ENCODE peak calls at places on chromosomes 13 and 19, in seven cellular contexts. One of them, this sample, is unnamed. For H3K4me1 and H3K9me3, the result is how much of the 10 kb centered on the place peaks cover.

GRCh38 chr19:15633122-15633521 is 7.6 kb upstream of the CYP4F3 start:
- DNase-seq in cardiac muscle cell: no peak
- DNase-seq in naive thymus-derived CD4-positive, alpha-beta T cell: no peak
- DNase-seq in tibial nerve: no peak
- DNase-seq in colonic mucosa: no peak
- DNase-seq in PC-3: no peak
- DNase-seq in CD4-positive, alpha-beta memory T cell: no peak
- DNase-seq in this sample: no peak

GRCh38 chr13:91368676-91369425 is 21.4 kb downstream of the MIR17HG start:
- DNase-seq in CD4-positive, alpha-beta memory T cell: no peak
- DNase-seq in colonic mucosa: no peak
- DNase-seq in PC-3: no peak
- DNase-seq in tibial nerve: no peak
- DNase-seq in cardiac muscle cell: peak
- DNase-seq in naive thymus-derived CD4-positive, alpha-beta T cell: no peak
- DNase-seq in this sample: no peak

GRCh38 chr13:44541601-44542000 is 34.5 kb downstream of the TSC22D1 start:
- DNase-seq in CD4-positive, alpha-beta memory T cell: no peak
- DNase-seq in tibial nerve: no peak
- DNase-seq in colonic mucosa: no peak
- DNase-seq in PC-3: no peak
- DNase-seq in cardiac muscle cell: no peak
- DNase-seq in naive thymus-derived CD4-positive, alpha-beta T cell: no peak
- DNase-seq in this sample: no peak

GRCh38 chr19:40184273-40184672 is 7.0 kb upstream of the MAP3K10 start:
- DNase-seq in PC-3: no peak
- DNase-seq in CD4-positive, alpha-beta memory T cell: no peak
- DNase-seq in naive thymus-derived CD4-positive, alpha-beta T cell: no peak
- DNase-seq in tibial nerve: no peak
- DNase-seq in colonic mucosa: no peak
- DNase-seq in cardiac muscle cell: no peak
- DNase-seq in this sample: no peak

GRCh38 chr13:72386138-72386684 is 341.2 kb downstream of the MZT1 start:
- DNase-seq in CD4-positive, alpha-beta memory T cell: no peak
- DNase-seq in colonic mucosa: no peak
- DNase-seq in PC-3: no peak
- DNase-seq in cardiac muscle cell: no peak
- DNase-seq in tibial nerve: no peak
- DNase-seq in naive thymus-derived CD4-positive, alpha-beta T cell: no peak
- DNase-seq in this sample: no peak

GRCh38 chr19:3852177-3852511 is 16.7 kb downstream of the ZFR2 start:
- DNase-seq in tibial nerve: no peak
- DNase-seq in cardiac muscle cell: no peak
- DNase-seq in naive thymus-derived CD4-positive, alpha-beta T cell: no peak
- DNase-seq in PC-3: no peak
- DNase-seq in CD4-positive, alpha-beta memory T cell: no peak
- DNase-seq in colonic mucosa: no peak
- DNase-seq in this sample: no peak

GRCh38 chr19:8988204-8988603 is 22.0 kb downstream of the MUC16 start:
- DNase-seq in cardiac muscle cell: no peak
- DNase-seq in naive thymus-derived CD4-positive, alpha-beta T cell: no peak
- DNase-seq in tibial nerve: no peak
- DNase-seq in PC-3: peak
- DNase-seq in colonic mucosa: no peak
- DNase-seq in CD4-positive, alpha-beta memory T cell: peak
- DNase-seq in this sample: peak

GRCh38 chr19:16496613-16496983 is 404 bp downstream of the C19orf44 start:
- DNase-seq in colonic mucosa: peak
- DNase-seq in naive thymus-derived CD4-positive, alpha-beta T cell: no peak
- DNase-seq in tibial nerve: no peak
- DNase-seq in cardiac muscle cell: peak
- DNase-seq in PC-3: peak
- DNase-seq in CD4-positive, alpha-beta memory T cell: no peak
- DNase-seq in this sample: no peak

GRCh38 chr13:46179576-46180368 is 2.2 kb downstream of the LCP1 start:
- DNase-seq in tibial nerve: peak
- DNase-seq in CD4-positive, alpha-beta memory T cell: peak
- DNase-seq in naive thymus-derived CD4-positive, alpha-beta T cell: peak
- DNase-seq in cardiac muscle cell: no peak
- DNase-seq in PC-3: no peak
- DNase-seq in colonic mucosa: peak
- DNase-seq in this sample: peak

GRCh38 chr13:26558912-26559485 is 1.5 kb downstream of the WASF3 start:
- DNase-seq in CD4-positive, alpha-beta memory T cell: no peak
- DNase-seq in colonic mucosa: no peak
- DNase-seq in PC-3: no peak
- DNase-seq in tibial nerve: no peak
- DNase-seq in naive thymus-derived CD4-positive, alpha-beta T cell: no peak
- DNase-seq in cardiac muscle cell: peak
- DNase-seq in this sample: no peak

GRCh38 chr13:26555413-26555812 is 2.1 kb upstream of the WASF3 start:
- DNase-seq in naive thymus-derived CD4-positive, alpha-beta T cell: no peak
- DNase-seq in PC-3: no peak
- DNase-seq in cardiac muscle cell: no peak
- DNase-seq in tibial nerve: no peak
- DNase-seq in colonic mucosa: no peak
- DNase-seq in CD4-positive, alpha-beta memory T cell: no peak
- DNase-seq in this sample: no peak

GRCh38 chr13:26557393-26558073 is at the start of gene WASF3:
- DNase-seq in tibial nerve: peak
- DNase-seq in cardiac muscle cell: peak
- DNase-seq in CD4-positive, alpha-beta memory T cell: no peak
- DNase-seq in colonic mucosa: peak
- DNase-seq in naive thymus-derived CD4-positive, alpha-beta T cell: peak
- DNase-seq in PC-3: peak
- DNase-seq in this sample: no peak

GRCh38 chr13:26558074-26558805 is 757 bp downstream of the WASF3 start:
- DNase-seq in CD4-positive, alpha-beta memory T cell: no peak
- DNase-seq in PC-3: no peak
- DNase-seq in colonic mucosa: peak
- DNase-seq in cardiac muscle cell: peak
- DNase-seq in tibial nerve: no peak
- DNase-seq in naive thymus-derived CD4-positive, alpha-beta T cell: no peak
- DNase-seq in this sample: no peak

DNA sequence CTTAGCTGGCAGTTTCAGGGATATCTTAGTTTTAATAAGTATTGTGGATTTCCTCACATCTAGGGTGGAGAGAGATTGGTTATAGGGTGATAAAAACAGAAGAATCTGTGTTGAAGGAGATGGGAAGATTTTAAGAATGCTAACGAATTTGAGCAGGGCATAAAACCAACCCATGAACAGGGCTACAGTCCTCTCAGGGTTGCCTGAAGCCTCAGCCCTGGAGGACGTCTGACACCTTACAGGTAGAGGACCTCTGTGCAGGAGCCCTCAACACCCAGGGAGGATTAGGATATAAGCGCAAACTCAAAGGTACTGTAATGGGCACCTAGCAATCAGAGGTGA is 461 bp upstream of the WASF3 start:
- DNase-seq in naive thymus-derived CD4-positive, alpha-beta T cell: no peak
- DNase-seq in cardiac muscle cell: no peak
- DNase-seq in PC-3: no peak
- DNase-seq in CD4-positive, alpha-beta memory T cell: no peak
- DNase-seq in tibial nerve: no peak
- DNase-seq in colonic mucosa: no peak
- DNase-seq in this sample: no peak
- H3K27ac ChIP-seq in naive thymus-derived CD4-positive, alpha-beta T cell: no peak
- H3K27ac ChIP-seq in cardiac muscle cell: no peak
- H3K27ac ChIP-seq in PC-3: no peak
- H3K27ac ChIP-seq in CD4-positive, alpha-beta memory T cell: no peak
- H3K27ac ChIP-seq in tibial nerve: no peak
- H3K27ac ChIP-seq in colonic mucosa: no peak
- H3K27ac ChIP-seq in this sample: no peak

DNA sequence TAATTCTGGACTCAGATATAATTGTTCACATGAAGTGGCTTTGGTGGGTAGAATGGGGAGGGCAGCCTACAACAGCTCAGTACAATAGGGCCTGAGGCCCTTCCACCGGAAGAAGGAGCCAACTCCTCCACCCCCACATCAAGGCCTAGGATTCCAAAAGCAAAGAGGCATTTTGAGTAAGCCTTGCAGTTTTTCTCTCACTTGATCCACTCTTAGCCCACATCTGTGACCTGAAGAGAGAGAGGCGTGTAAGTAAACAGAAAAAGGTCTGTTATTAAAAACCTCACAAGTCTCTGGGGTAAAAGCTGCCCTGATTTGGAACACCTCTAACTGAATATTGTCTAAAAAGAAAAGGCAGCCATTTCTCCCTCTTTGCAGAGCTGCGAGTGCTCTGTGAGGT is 214.1 kb upstream of the KL start:
- DNase-seq in tibial nerve: no peak
- DNase-seq in naive thymus-derived CD4-positive, alpha-beta T cell: no peak
- DNase-seq in CD4-positive, alpha-beta memory T cell: no peak
- DNase-seq in colonic mucosa: no peak
- DNase-seq in cardiac muscle cell: no peak
- DNase-seq in PC-3: no peak
- DNase-seq in this sample: no peak
- H3K4me1 ChIP-seq in tibial nerve: under half
- H3K4me1 ChIP-seq in naive thymus-derived CD4-positive, alpha-beta T cell: under half
- H3K4me1 ChIP-seq in CD4-positive, alpha-beta memory T cell: under half
- H3K4me1 ChIP-seq in colonic mucosa: under half
- H3K4me1 ChIP-seq in cardiac muscle cell: under half
- H3K4me1 ChIP-seq in PC-3: under half
- H3K4me1 ChIP-seq in this sample: under half

DNA sequence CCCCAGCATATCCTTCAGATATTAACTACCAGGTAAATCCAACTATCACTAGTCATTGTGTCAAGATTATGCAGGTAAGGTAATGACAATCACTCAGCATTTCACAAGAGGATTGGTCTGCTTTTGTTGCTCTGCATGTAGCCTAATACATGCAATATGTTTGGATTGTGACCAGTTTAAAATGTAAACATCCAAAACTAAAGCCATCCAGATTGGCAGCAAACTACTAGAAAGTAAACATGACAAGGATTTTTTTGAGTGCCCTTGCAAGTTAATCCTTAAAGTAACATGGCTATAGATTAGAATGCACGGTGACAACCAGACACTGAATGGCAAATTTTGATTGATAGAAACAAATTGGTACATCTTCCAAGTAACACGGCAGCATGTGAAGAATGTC is 429.3 kb upstream of the ARGLU1 start:
- DNase-seq in PC-3: no peak
- DNase-seq in tibial nerve: no peak
- DNase-seq in CD4-positive, alpha-beta memory T cell: no peak
- DNase-seq in cardiac muscle cell: no peak
- DNase-seq in colonic mucosa: no peak
- DNase-seq in naive thymus-derived CD4-positive, alpha-beta T cell: no peak
- DNase-seq in this sample: no peak
- H3K9me3 ChIP-seq in PC-3: under half
- H3K9me3 ChIP-seq in tibial nerve: under half
- H3K9me3 ChIP-seq in CD4-positive, alpha-beta memory T cell: under half
- H3K9me3 ChIP-seq in cardiac muscle cell: under half
- H3K9me3 ChIP-seq in colonic mucosa: under half
- H3K9me3 ChIP-seq in naive thymus-derived CD4-positive, alpha-beta T cell: under half
- H3K9me3 ChIP-seq in this sample: under half

DNA sequence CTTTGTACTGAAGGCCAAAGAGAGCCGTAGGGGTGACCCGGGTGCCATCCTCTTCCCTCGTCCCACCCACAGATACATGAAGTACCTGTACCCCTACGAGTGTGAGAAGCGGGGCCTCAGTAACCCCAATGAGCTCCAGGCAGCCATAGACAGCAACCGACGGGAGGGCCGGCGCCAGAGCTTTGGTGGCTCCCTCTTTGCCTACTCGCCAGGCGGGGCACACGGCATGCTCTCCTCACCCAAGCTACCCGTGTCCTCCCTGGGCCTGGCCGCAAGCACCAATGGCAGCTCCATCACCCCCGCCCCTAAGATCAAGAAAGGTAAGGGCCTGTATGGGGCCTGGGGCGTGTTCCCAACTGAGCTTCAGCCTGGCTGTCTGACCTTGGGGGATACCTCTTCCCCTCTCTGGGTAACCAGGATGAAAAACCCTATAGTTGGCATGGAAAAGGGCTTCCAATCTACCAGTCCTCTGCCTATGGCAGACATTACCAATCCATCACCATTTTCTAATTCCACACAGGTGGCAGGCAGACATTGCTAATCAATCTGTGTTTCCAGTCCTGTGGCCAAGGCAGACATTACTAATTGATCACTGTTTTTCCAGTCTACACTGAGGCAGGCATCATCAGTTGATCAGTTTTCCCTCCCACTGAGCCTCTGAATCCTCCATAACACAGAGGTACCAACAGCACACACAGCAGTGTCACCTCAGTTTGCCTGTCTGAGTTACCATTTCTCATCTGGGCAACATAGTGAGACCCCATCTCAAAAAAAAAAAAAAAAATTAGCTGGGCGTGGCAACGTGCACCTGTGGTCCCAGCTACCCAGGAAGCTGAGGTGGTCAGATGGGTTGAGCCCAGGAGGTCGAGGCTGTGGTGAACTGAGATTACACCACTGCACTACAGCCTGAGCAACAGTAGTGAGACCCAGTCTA is 19.1 kb upstream of the WDR18 start:
- DNase-seq in tibial nerve: no peak
- DNase-seq in naive thymus-derived CD4-positive, alpha-beta T cell: no peak
- DNase-seq in CD4-positive, alpha-beta memory T cell: no peak
- DNase-seq in colonic mucosa: no peak
- DNase-seq in cardiac muscle cell: no peak
- DNase-seq in PC-3: peak
- DNase-seq in this sample: no peak
- H3K27ac ChIP-seq in tibial nerve: no peak
- H3K27ac ChIP-seq in naive thymus-derived CD4-positive, alpha-beta T cell: no peak
- H3K27ac ChIP-seq in CD4-positive, alpha-beta memory T cell: no peak
- H3K27ac ChIP-seq in colonic mucosa: no peak
- H3K27ac ChIP-seq in cardiac muscle cell: no peak
- H3K27ac ChIP-seq in PC-3: no peak
- H3K27ac ChIP-seq in this sample: no peak

GRCh38 chr13:48253849-48254248 is 20.8 kb downstream of the ITM2B start:
- DNase-seq in PC-3: no peak
- DNase-seq in naive thymus-derived CD4-positive, alpha-beta T cell: no peak
- DNase-seq in CD4-positive, alpha-beta memory T cell: no peak
- DNase-seq in colonic mucosa: no peak
- DNase-seq in cardiac muscle cell: no peak
- DNase-seq in tibial nerve: no peak
- DNase-seq in this sample: no peak
- H3K4me1 ChIP-seq in PC-3: under half
- H3K4me1 ChIP-seq in naive thymus-derived CD4-positive, alpha-beta T cell: under half
- H3K4me1 ChIP-seq in CD4-positive, alpha-beta memory T cell: under half
- H3K4me1 ChIP-seq in colonic mucosa: under half
- H3K4me1 ChIP-seq in cardiac muscle cell: under half
- H3K4me1 ChIP-seq in tibial nerve: half or more
- H3K4me1 ChIP-seq in this sample: under half

DNA sequence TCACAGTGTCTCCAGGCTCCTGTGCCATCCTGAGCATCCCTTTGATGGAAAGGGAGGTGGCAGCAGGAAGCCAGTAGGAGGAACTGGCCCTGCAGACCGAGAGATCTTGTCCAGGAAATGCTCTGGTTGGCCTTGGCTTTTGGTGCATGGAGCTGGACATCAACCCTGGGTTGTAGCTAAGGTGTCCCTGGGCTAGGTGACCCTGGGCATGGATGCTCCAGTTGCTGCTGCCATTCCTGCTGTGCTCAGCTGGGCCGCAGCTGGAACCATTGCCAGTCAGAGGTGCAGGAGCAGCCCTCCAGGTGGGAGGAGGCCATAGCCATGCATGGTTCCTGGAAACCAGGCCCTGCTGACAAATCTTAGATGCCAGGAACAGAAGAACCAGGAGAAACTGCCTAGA is 67.5 kb downstream of the ZNF98 start:
- DNase-seq in PC-3: no peak
- DNase-seq in colonic mucosa: no peak
- DNase-seq in CD4-positive, alpha-beta memory T cell: no peak
- DNase-seq in naive thymus-derived CD4-positive, alpha-beta T cell: no peak
- DNase-seq in tibial nerve: no peak
- DNase-seq in cardiac muscle cell: no peak
- DNase-seq in this sample: no peak
- H3K9me3 ChIP-seq in PC-3: under half
- H3K9me3 ChIP-seq in colonic mucosa: under half
- H3K9me3 ChIP-seq in CD4-positive, alpha-beta memory T cell: under half
- H3K9me3 ChIP-seq in naive thymus-derived CD4-positive, alpha-beta T cell: under half
- H3K9me3 ChIP-seq in tibial nerve: under half
- H3K9me3 ChIP-seq in cardiac muscle cell: under half
- H3K9me3 ChIP-seq in this sample: under half

This sample was measured in CD8-positive, alpha-beta memory T cell.